ENCODE peak calls at places on chromosomes 12 and 14, in six cellular contexts. One of them, this sample, is unnamed.
A peak's percentile ranks its signal among the peaks of the same experiment; 100 is the strongest.

GRCh38 chr14:63543826-63544320 is 696 bp upstream of the PPP2R5E start:
- DNase-seq in right cardiac atrium: no peak
- DNase-seq in glomerular endothelial cell: no peak
- DNase-seq in fibroblast of the aortic adventitia: no peak
- DNase-seq in head of caudate nucleus: no peak
- DNase-seq in GM04504: no peak
- DNase-seq in this sample: no peak

GRCh38 chr12:89073027-89073398 is 279.3 kb downstream of the DUSP6 start:
- DNase-seq in right cardiac atrium: no peak
- DNase-seq in glomerular endothelial cell: no peak
- DNase-seq in fibroblast of the aortic adventitia: peak; percentile 75
- DNase-seq in head of caudate nucleus: no peak
- DNase-seq in GM04504: peak; percentile 32
- DNase-seq in this sample: peak; percentile 49

GRCh38 chr12:106854723-106855122 is 80.2 kb downstream of the RIC8B start:
- DNase-seq in right cardiac atrium: no peak
- DNase-seq in glomerular endothelial cell: no peak
- DNase-seq in fibroblast of the aortic adventitia: no peak
- DNase-seq in head of caudate nucleus: no peak
- DNase-seq in GM04504: no peak
- DNase-seq in this sample: no peak

GRCh38 chr12:13254311-13254710 is 57.8 kb downstream of the EMP1 start:
- DNase-seq in right cardiac atrium: no peak
- DNase-seq in glomerular endothelial cell: no peak
- DNase-seq in fibroblast of the aortic adventitia: no peak
- DNase-seq in head of caudate nucleus: no peak
- DNase-seq in GM04504: no peak
- DNase-seq in this sample: no peak

GRCh38 chr12:115070313-115070712 is 386.3 kb upstream of the TBX3 start:
- DNase-seq in right cardiac atrium: no peak
- DNase-seq in glomerular endothelial cell: no peak
- DNase-seq in fibroblast of the aortic adventitia: peak; percentile 1
- DNase-seq in head of caudate nucleus: no peak
- DNase-seq in GM04504: peak; percentile 15
- DNase-seq in this sample: no peak

GRCh38 chr12:54526800-54527630 is 22.4 kb upstream of the PDE1B start:
- DNase-seq in right cardiac atrium: peak; percentile 41
- DNase-seq in glomerular endothelial cell: no peak
- DNase-seq in fibroblast of the aortic adventitia: peak; percentile 16
- DNase-seq in head of caudate nucleus: peak; percentile 81
- DNase-seq in GM04504: no peak
- DNase-seq in this sample: peak; percentile 6

GRCh38 chr12:53078425-53079225 is 565 bp downstream of the SPRYD3 start:
- DNase-seq in right cardiac atrium: no peak
- DNase-seq in glomerular endothelial cell: no peak
- DNase-seq in fibroblast of the aortic adventitia: peak; percentile 46
- DNase-seq in head of caudate nucleus: no peak
- DNase-seq in GM04504: no peak
- DNase-seq in this sample: no peak

GRCh38 chr12:120735181-120735580 is 9.6 kb downstream of the ACADS start:
- DNase-seq in right cardiac atrium: no peak
- DNase-seq in glomerular endothelial cell: no peak
- DNase-seq in fibroblast of the aortic adventitia: no peak
- DNase-seq in head of caudate nucleus: no peak
- DNase-seq in GM04504: no peak
- DNase-seq in this sample: no peak

GRCh38 chr14:38336298-38336697 is 80.4 kb upstream of the CLEC14A start:
- DNase-seq in right cardiac atrium: no peak
- DNase-seq in glomerular endothelial cell: no peak
- DNase-seq in fibroblast of the aortic adventitia: peak; percentile 6
- DNase-seq in head of caudate nucleus: no peak
- DNase-seq in GM04504: no peak
- DNase-seq in this sample: no peak

GRCh38 chr12:131872154-131873046 is 22.0 kb upstream of the ULK1 start:
- DNase-seq in right cardiac atrium: no peak
- DNase-seq in glomerular endothelial cell: no peak
- DNase-seq in fibroblast of the aortic adventitia: peak; percentile 45
- DNase-seq in head of caudate nucleus: no peak
- DNase-seq in GM04504: peak; percentile 85
- DNase-seq in this sample: no peak

GRCh38 chr12:105850103-105850968 is 288.4 kb downstream of the NUAK1 start:
- DNase-seq in right cardiac atrium: no peak
- DNase-seq in glomerular endothelial cell: no peak
- DNase-seq in fibroblast of the aortic adventitia: no peak
- DNase-seq in head of caudate nucleus: no peak
- DNase-seq in GM04504: no peak
- DNase-seq in this sample: no peak

GRCh38 chr14:75566321-75566720 is 12.1 kb upstream of the FLVCR2 start:
- DNase-seq in right cardiac atrium: no peak
- DNase-seq in glomerular endothelial cell: no peak
- DNase-seq in fibroblast of the aortic adventitia: no peak
- DNase-seq in head of caudate nucleus: no peak
- DNase-seq in GM04504: no peak
- DNase-seq in this sample: no peak